ENCODE peak calls at places on chromosome 9, in eight cellular contexts. V is H9, G is nephron progenitor cell, N is endothelial cell, X is esophagus squamous epithelium, Y is Panc1, R is tibial artery, D is left ventricle myocardium inferior. M is an unnamed sample.
A peak's percentile ranks its signal among the peaks of the same experiment; 100 is the strongest.

GRCh38 chr9:133142657-133143592 is 20.8 kb downstream of the GBGT1 start:
- DNase-seq in G (no peak), Y (no peak), X (no peak), V (no peak), R (no peak), D (no peak), N (no peak), M (no peak)

GRCh38 chr9:134547161-134548100 is 94.2 kb upstream of the COL5A1 start:
- DNase-seq in G (no peak), V (no peak), X (no peak), D (peak; percentile 13), N (no peak), Y (no peak), R (peak; percentile 67), M (no peak)

GRCh38 chr9:15697459-15697858 is 144.6 kb downstream of the CCDC171 start:
- DNase-seq in G (no peak), N (no peak), V (no peak), R (no peak), Y (no peak), X (no peak), D (no peak), M (no peak)

GRCh38 chr9:10003047-10003446 is 609.8 kb downstream of the PTPRD start:
- DNase-seq in X (no peak), V (no peak), D (no peak), R (no peak), Y (no peak), G (no peak), N (no peak), M (no peak)

GRCh38 chr9:81535542-81536241 is 153.7 kb downstream of the TLE1 start:
- DNase-seq in N (no peak), D (no peak), X (no peak), V (no peak), G (no peak), R (no peak), Y (peak; percentile 77), M (no peak)

GRCh38 chr9:99130069-99130468 is 25.2 kb downstream of the TGFBR1 start:
- DNase-seq in G (no peak), X (no peak), N (no peak), Y (no peak), R (no peak), V (no peak), D (no peak), M (no peak)

GRCh38 chr9:19231126-19232035 is 888 bp downstream of the DENND4C start:
- DNase-seq in G (no peak), X (no peak), V (no peak), D (no peak), R (no peak), N (no peak), Y (no peak), M (no peak)

GRCh38 chr9:4226331-4227250 is 73.3 kb downstream of the GLIS3 start:
- DNase-seq in N (no peak), D (no peak), Y (no peak), G (no peak), R (no peak), V (peak; percentile 33), X (no peak), M (peak; percentile 47)

GRCh38 chr9:91192379-91192775 is 169.3 kb downstream of the AUH start:
- DNase-seq in R (no peak), N (no peak), D (no peak), G (no peak), X (no peak), Y (no peak), V (no peak), M (no peak)

GRCh38 chr9:1619915-1620705 is 395.0 kb upstream of the SMARCA2 start:
- DNase-seq in N (no peak), Y (no peak), R (no peak), D (no peak), X (no peak), V (no peak), G (no peak), M (no peak)

GRCh38 chr9:88387035-88387732 is 1.1 kb upstream of the SPIN1 start:
- DNase-seq in V (no peak), G (peak; percentile 42), N (peak; percentile 10), R (no peak), Y (no peak), D (peak; percentile 19), X (no peak), M (no peak)

GRCh38 chr9:114834386-114834785 is 28.5 kb upstream of the TNFSF15 start:
- DNase-seq in G (no peak), Y (no peak), X (no peak), D (no peak), V (no peak), R (no peak), N (no peak), M (no peak)

GRCh38 chr9:4164356-4164755 is 135.5 kb downstream of the GLIS3 start:
- DNase-seq in D (no peak), V (no peak), Y (no peak), N (no peak), G (no peak), R (no peak), X (no peak), M (no peak)

GRCh38 chr9:98262056-98262455 is 6.6 kb upstream of the TBC1D2 start:
- DNase-seq in V (no peak), X (no peak), D (no peak), G (no peak), Y (no peak), N (no peak), R (no peak), M (no peak)

GRCh38 chr9:71683598-71684235 is 84.6 kb downstream of the CEMIP2 start:
- DNase-seq in Y (no peak), N (no peak), V (peak; percentile 67), X (no peak), R (no peak), G (peak; percentile 18), D (no peak), M (peak; percentile 77)

GRCh38 chr9:8365029-8365428 is 565.5 kb upstream of the DMAC1 start:
- DNase-seq in R (no peak), V (no peak), X (no peak), D (no peak), G (no peak), Y (no peak), N (no peak), M (no peak)

GRCh38 chr9:110048976-110049698 is 158.8 kb downstream of the C9orf152 start:
- DNase-seq in V (peak; percentile 41), X (no peak), N (peak; percentile 26), Y (no peak), R (peak; percentile 73), G (peak; percentile 38), D (no peak), M (no peak)

GRCh38 chr9:7273575-7273974 is 515.8 kb downstream of the KDM4C start:
- DNase-seq in Y (no peak), V (no peak), D (peak; percentile 23), R (no peak), G (peak; percentile 19), X (no peak), N (peak; percentile 25), M (no peak)
- TF ChIP-seq CTCF in Y (no peak), V (peak; percentile 65), D (peak; percentile 73), R (peak; percentile 33), G (peak; percentile 45), X (no peak), N (no peak), M (no peak)

GRCh38 chr9:131530546-131530929 is 525 bp downstream of the UCK1 start:
- DNase-seq in Y (no peak), G (peak; percentile 62), V (no peak), X (no peak), N (peak; percentile 56), D (peak; percentile 32), R (peak; percentile 76), M (no peak)
- TF ChIP-seq CTCF in Y (no peak), G (no peak), V (no peak), X (no peak), N (no peak), D (peak; percentile 38), R (peak; percentile 13), M (peak; percentile 29)

GRCh38 chr9:95096807-95097206 is 220.7 kb downstream of the FANCC start:
- DNase-seq in V (no peak), G (no peak), X (no peak), Y (no peak), D (no peak), N (no peak), R (no peak), M (no peak)
- TF ChIP-seq CTCF in V (no peak), G (no peak), X (no peak), Y (no peak), D (no peak), N (no peak), R (no peak), M (no peak)

GRCh38 chr9:118595719-118596305 is 773.4 kb downstream of the BRINP1 start:
- DNase-seq in R (no peak), V (peak; percentile 71), N (peak; percentile 48), G (peak; percentile 34), Y (no peak), X (no peak), D (no peak), M (no peak)
- TF ChIP-seq CTCF in R (peak; percentile 20), V (peak; percentile 77), N (no peak), G (peak; percentile 54), Y (peak; percentile 58), X (peak; percentile 9), D (peak; percentile 38), M (no peak)

GRCh38 chr9:136619742-136620440 is 42.8 kb upstream of the EGFL7 start:
- DNase-seq in R (peak; percentile 82), Y (no peak), N (no peak), D (peak; percentile 67), G (peak; percentile 29), V (no peak), X (no peak), M (peak; percentile 96)
- TF ChIP-seq CTCF in R (no peak), Y (no peak), N (no peak), D (no peak), G (no peak), V (no peak), X (no peak), M (no peak)

GRCh38 chr9:130861372-130862180 is 26.5 kb downstream of the ABL1 start:
- DNase-seq in R (no peak), Y (no peak), D (no peak), G (no peak), N (no peak), X (no peak), V (no peak), M (no peak)

GRCh38 chr9:130862217-130862616 is 27.2 kb downstream of the ABL1 start:
- DNase-seq in G (no peak), R (no peak), V (no peak), Y (no peak), N (no peak), X (no peak), D (no peak), M (no peak)

GRCh38 chr9:130862747-130863146 is 27.7 kb downstream of the ABL1 start:
- DNase-seq in D (no peak), V (no peak), X (no peak), N (no peak), G (no peak), R (no peak), Y (no peak), M (no peak)

GRCh38 chr9:130858734-130859705 is 24.0 kb downstream of the ABL1 start:
- DNase-seq in R (no peak), Y (no peak), X (no peak), V (no peak), D (no peak), N (no peak), G (no peak), M (no peak)

GRCh38 chr9:130860458-130861316 is 25.6 kb downstream of the ABL1 start:
- DNase-seq in X (no peak), N (no peak), G (no peak), R (peak; percentile 96), Y (no peak), D (peak; percentile 83), V (no peak), M (no peak)
- TF ChIP-seq CTCF in X (no peak), N (no peak), G (no peak), R (peak; percentile 69), Y (peak; percentile 38), D (peak; percentile 64), V (no peak), M (no peak)

M was measured in CD14-positive monocyte.